ENCODE peak calls at places on chromosomes 4 and X, in seven cellular contexts. U is Peyer's patch, A is endothelial cell, W is colonic mucosa, G is H1, T is left ventricle myocardium inferior, I is RWPE1. M is an unnamed sample.
A peak's percentile ranks its signal among the peaks of the same experiment; 100 is the strongest.

GRCh38 chr4:142703694-142704309 is 142.3 kb downstream of the INPP4B start:
- DNase-seq in U (peak; percentile 68), A (no peak), W (no peak), G (no peak), T (no peak), I (no peak), M (no peak)

GRCh38 chrX:4451591-4451990 is 738.1 kb upstream of the PRKX start:
- DNase-seq in U (no peak), A (no peak), W (no peak), G (no peak), T (no peak), I (no peak), M (no peak)

GRCh38 chr4:16852168-16852567 is 46.3 kb downstream of the LDB2 start:
- DNase-seq in U (no peak), A (no peak), W (no peak), G (no peak), T (no peak), I (no peak), M (no peak)

GRCh38 chr4:156495836-156496235 is 475.8 kb downstream of the PDGFC start:
- DNase-seq in U (no peak), A (no peak), W (no peak), G (no peak), T (no peak), I (no peak), M (no peak)

GRCh38 chr4:146246381-146246780 is 32.0 kb downstream of the REELD1 start:
- DNase-seq in U (no peak), A (no peak), W (no peak), G (no peak), T (no peak), I (no peak), M (no peak)

GRCh38 chrX:9153299-9153698 is 119.4 kb upstream of the FAM9B start:
- DNase-seq in U (no peak), A (no peak), W (no peak), G (no peak), T (no peak), I (no peak), M (no peak)

GRCh38 chr4:119138046-119138445 is 2.4 kb downstream of the MYOZ2 start:
- DNase-seq in U (no peak), A (no peak), W (no peak), G (no peak), T (no peak), I (no peak), M (no peak)

GRCh38 chr4:40811886-40812857 is 62.4 kb downstream of the NSUN7 start:
- DNase-seq in U (no peak), A (no peak), W (no peak), G (no peak), T (no peak), I (no peak), M (no peak)

GRCh38 chr4:6265546-6265945 is 4.1 kb upstream of the WFS1 start:
- DNase-seq in U (no peak), A (no peak), W (no peak), G (no peak), T (no peak), I (no peak), M (no peak)

GRCh38 chr4:173257732-173258717 is 76.1 kb downstream of the HMGB2 start:
- DNase-seq in U (peak; percentile 82), A (peak; percentile 64), W (peak; percentile 61), G (no peak), T (peak; percentile 46), I (peak; percentile 54), M (peak; percentile 41)

GRCh38 chrX:1686642-1687041 is 71.8 kb downstream of the ASMT start:
- DNase-seq in U (no peak), A (no peak), W (no peak), G (peak; percentile 6), T (no peak), I (no peak), M (no peak)

GRCh38 chr4:138494931-138495330 is 252.8 kb upstream of the SLC7A11 start:
- DNase-seq in U (no peak), A (peak; percentile 19), W (no peak), G (peak; percentile 56), T (no peak), I (peak; percentile 10), M (no peak)

GRCh38 chrX:119516157-119516702 is 48.0 kb downstream of the SLC25A5 start:
- DNase-seq in U (peak; percentile 54), A (peak; percentile 33), W (peak; percentile 40), G (peak; percentile 43), T (no peak), I (peak; percentile 54), M (peak; percentile 81)
- TF ChIP-seq CTCF in U (peak; percentile 59), A (peak; percentile 57), W (peak; percentile 79), G (peak; percentile 81), T (peak; percentile 75), I (peak; percentile 73), M (peak; percentile 86)

GRCh38 chr4:26235500-26235899 is 85.3 kb upstream of the RBPJ start:
- DNase-seq in U (peak; percentile 59), A (no peak), W (peak; percentile 72), G (no peak), T (peak; percentile 33), I (peak; percentile 67), M (no peak)
- TF ChIP-seq CTCF in U (no peak), A (no peak), W (no peak), G (no peak), T (peak; percentile 12), I (no peak), M (no peak)

DNA sequence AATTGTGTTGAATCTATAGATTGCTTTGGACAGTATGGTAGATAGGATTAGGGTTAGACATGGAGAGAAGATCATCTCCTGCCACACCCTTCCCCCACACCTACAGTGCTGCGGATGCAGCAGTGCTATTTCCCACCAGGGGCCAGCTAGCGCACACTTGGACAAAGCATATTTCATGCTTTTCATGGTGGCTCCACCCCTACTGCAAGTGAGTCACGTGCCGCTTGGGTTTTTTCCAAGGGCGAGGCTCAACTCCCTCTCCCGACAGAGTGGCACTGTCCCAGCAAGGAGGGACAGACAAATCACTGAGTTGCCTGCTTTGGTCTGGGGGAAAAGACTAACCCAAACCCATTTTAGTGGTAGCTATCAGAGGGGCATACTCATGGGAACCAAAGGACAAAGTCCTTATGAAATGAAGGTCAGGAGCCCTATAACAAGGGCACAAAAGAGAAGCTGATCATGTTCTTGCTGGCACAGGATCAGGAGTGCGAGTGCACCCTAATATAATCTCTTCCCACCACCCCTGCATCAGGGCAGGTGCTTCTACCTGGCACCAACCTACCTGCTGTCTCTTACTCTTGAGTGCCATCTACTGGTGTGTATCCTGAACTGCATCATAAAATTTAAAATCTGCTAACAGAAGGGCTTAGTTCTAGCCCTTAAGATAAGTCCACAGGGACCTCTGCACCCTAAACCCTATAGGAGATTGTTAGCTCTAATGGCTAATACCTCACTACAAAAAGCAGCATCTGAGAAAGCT is 55.1 kb upstream of the PGAM4 start:
- DNase-seq in U (peak; percentile 57), A (peak; percentile 2), W (peak; percentile 77), G (peak; percentile 45), T (peak; percentile 13), I (peak; percentile 23), M (peak; percentile 53)
- TF ChIP-seq CTCF in U (no peak), A (peak; percentile 50), W (peak; percentile 66), G (peak; percentile 46), T (peak; percentile 54), I (peak; percentile 46), M (peak; percentile 49)

DNA sequence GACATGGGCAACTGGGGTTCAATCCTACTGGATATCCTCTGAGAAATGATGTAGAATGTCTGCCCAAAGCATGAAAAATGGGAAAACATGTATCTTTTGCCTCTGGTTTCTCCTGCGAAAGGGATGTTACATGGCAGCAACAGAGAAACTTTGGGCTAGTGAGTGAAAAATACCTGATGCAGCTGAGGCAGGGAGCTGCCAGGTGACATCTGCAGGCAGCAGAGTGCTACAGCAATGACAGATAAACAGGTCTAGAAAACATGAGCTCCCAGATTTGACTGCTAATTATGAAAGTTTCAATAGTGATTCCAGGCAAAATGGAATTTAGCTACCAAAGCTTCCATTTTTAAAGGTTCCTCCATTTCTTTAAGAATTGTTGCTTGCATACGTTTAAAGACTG is 4.8 kb upstream of the CXCL1 start:
- DNase-seq in U (no peak), A (no peak), W (no peak), G (no peak), T (no peak), I (peak; percentile 25), M (peak; percentile 20)
- TF ChIP-seq CTCF in U (no peak), A (no peak), W (peak; percentile 33), G (peak; percentile 68), T (no peak), I (peak; percentile 44), M (peak; percentile 35)

GRCh38 chrX:42422961-42423360 is 355.0 kb downstream of the PPP1R2C start:
- DNase-seq in U (no peak), A (no peak), W (no peak), G (no peak), T (no peak), I (no peak), M (no peak)
- TF ChIP-seq CTCF in U (no peak), A (no peak), W (no peak), G (no peak), T (no peak), I (no peak), M (no peak)

M was measured in GM13976.